ENCODE peak calls at places on chromosome 19, in six cellular contexts. M is IMR-90, N is body of pancreas, F is gastrocnemius medialis, K is heart left ventricle, A is stomach. Q is an unnamed sample.

GRCh38 chr19:30897034-30897433 is 452.2 kb downstream of the TSHZ3 start:
- DNase-seq in M (no peak), F (no peak), N (no peak), A (no peak), K (no peak), Q (no peak)

GRCh38 chr19:41784337-41785239 is 11.8 kb upstream of the CEACAM3 start:
- DNase-seq in A (no peak), N (no peak), F (no peak), K (no peak), M (no peak), Q (no peak)

GRCh38 chr19:40313229-40313983 is 28.3 kb upstream of the AKT2 start:
- DNase-seq in M (no peak), N (no peak), A (no peak), K (no peak), F (no peak), Q (no peak)

GRCh38 chr19:58305932-58306323 is 751 bp downstream of the ERVK3-1 start:
- DNase-seq in F (no peak), A (no peak), M (no peak), N (no peak), K (no peak), Q (no peak)

GRCh38 chr19:47479701-47480503 is 4.1 kb downstream of the KPTN start:
- DNase-seq in N (no peak), A (no peak), K (peak; percentile 18), F (no peak), M (no peak), Q (no peak)

GRCh38 chr19:51750381-51751124 is 1.1 kb downstream of the FPR1 start:
- DNase-seq in M (no peak), A (no peak), N (no peak), F (no peak), K (no peak), Q (no peak)

GRCh38 chr19:9903341-9903740 is 33.0 kb downstream of the OLFM2 start:
- DNase-seq in M (no peak), A (no peak), F (no peak), N (no peak), K (no peak), Q (no peak)

GRCh38 chr19:55353803-55354697 is 469 bp downstream of the COX6B2 start:
- DNase-seq in K (no peak), F (peak; percentile 36), M (peak; percentile 43), A (peak; percentile 79), N (peak; percentile 68), Q (peak; percentile 64)

GRCh38 chr19:38134538-38135149 is 89.4 kb downstream of the DPF1 start:
- DNase-seq in M (peak; percentile 37), A (peak; percentile 27), K (no peak), N (peak; percentile 35), F (peak; percentile 23), Q (no peak)

GRCh38 chr19:29507081-29507860 is 18.5 kb upstream of the VSTM2B start:
- DNase-seq in F (no peak), N (no peak), K (no peak), M (no peak), A (no peak), Q (no peak)

GRCh38 chr19:48836089-48837017 is at the start of gene HSD17B14:
- DNase-seq in K (no peak), N (no peak), A (no peak), M (no peak), F (no peak), Q (peak; percentile 46)

GRCh38 chr19:55146648-55147218 is 2.3 kb downstream of the TNNT1 start:
- DNase-seq in N (no peak), M (no peak), A (no peak), K (peak; percentile 60), F (peak; percentile 55), Q (no peak)

GRCh38 chr19:46018729-46019251 is 4.1 kb downstream of the PGLYRP1 start:
- DNase-seq in N (no peak), F (no peak), K (no peak), M (no peak), A (no peak), Q (no peak)

GRCh38 chr19:30593358-30593757 is 221.2 kb downstream of the ZNF536 start:
- DNase-seq in A (no peak), F (no peak), N (no peak), K (no peak), M (no peak), Q (no peak)

GRCh38 chr19:36837525-36837901 is 674 bp downstream of the ZNF790 start:
- DNase-seq in M (no peak), A (no peak), N (peak; percentile 14), K (no peak), F (no peak), Q (no peak)

GRCh38 chr19:17292301-17293074 is 10.7 kb downstream of the ABHD8 start:
- DNase-seq in K (peak; percentile 84), A (peak; percentile 76), F (no peak), N (peak; percentile 63), M (peak; percentile 82), Q (peak; percentile 79)

DNA sequence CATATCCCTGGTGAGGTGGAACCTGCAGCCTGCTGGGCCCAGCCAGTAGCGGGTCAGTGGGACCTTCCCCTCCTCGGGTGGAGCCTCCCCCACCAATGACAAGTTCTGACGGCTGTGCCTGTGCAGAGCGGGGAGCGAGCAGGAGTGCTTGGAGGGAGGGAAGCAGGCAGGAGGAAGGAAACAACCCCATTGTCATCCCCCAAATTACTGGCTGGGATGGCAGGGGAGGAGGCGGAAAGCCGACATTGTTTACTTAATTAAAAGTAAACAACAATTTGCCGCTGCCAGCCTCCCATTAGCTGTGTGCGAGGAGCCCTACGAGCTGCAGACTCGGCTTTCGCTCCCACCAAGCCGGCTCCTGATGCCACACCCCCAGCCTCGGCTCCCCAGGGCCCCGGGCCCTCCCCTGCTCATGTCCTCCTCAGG is 45.5 kb downstream of the LYL1 start:
- DNase-seq in K (no peak), F (no peak), N (no peak), M (no peak), A (peak; percentile 46), Q (no peak)
- H3K4me1 ChIP-seq in K (peaks cover 91% of the 10 kb centered on the region), F (peaks cover 97% of the 10 kb centered on the region), N (peaks cover 91% of the 10 kb centered on the region), M (peaks cover 73% of the 10 kb centered on the region), A (peaks cover 98% of the 10 kb centered on the region), Q (peaks cover 11% of the 10 kb centered on the region)

GRCh38 chr19:14122924-14123323 is 5.4 kb upstream of the PRKACA start:
- DNase-seq in A (no peak), K (peak; percentile 38), F (no peak), N (no peak), M (no peak), Q (no peak)

GRCh38 chr19:14127929-14128509 is 8.4 kb downstream of the ASF1B start:
- DNase-seq in M (no peak), K (no peak), F (peak; percentile 95), N (peak; percentile 50), A (no peak), Q (peak; percentile 75)

GRCh38 chr19:14127176-14127575 is 9.2 kb downstream of the ASF1B start:
- DNase-seq in F (peak; percentile 97), K (peak; percentile 64), N (peak; percentile 53), A (no peak), M (no peak), Q (peak; percentile 72)
- TF ChIP-seq POLR2A in F (peak; percentile 54), K (no peak), N (no peak), A (no peak), M (no peak), Q (no peak)

DNA sequence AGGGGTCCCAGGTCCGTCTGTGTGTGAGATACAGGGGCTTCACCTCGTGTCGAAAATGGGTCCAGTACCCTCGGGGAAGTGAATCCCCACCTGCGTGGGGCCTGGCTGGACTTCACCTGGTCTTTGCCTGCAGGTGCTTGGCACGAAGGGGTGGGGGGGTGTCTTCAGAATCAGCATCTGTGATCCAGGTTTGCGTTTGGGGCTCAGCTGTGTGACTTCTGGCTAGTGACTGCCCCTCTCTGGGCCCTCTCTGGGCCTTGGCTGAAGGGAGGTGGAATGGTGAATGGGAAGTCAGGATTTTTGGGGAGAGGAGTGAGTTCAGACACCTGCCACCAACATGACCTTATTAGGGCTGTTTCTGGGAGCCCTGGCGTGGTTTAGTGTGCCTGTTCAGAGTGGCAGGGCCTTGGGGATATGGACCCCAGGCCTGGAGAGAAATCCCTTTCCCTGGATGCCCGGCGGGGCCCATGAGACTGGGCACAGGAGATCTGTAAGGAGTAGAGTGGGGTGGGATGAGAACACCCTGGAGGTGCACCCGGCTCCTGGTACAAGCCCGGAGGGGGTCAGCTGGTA is 2.7 kb downstream of the CELF5 start:
- DNase-seq in M (no peak), K (no peak), N (no peak), A (no peak), F (no peak), Q (no peak)
- H3K27ac ChIP-seq in M (no peak overlapping the region), K (no peak overlapping the region), N (no peak overlapping the region), A (no peak overlapping the region), F (no peak overlapping the region), Q (no peak overlapping the region)

GRCh38 chr19:8512991-8513686 is 828 bp downstream of the ZNF414 start:
- DNase-seq in F (no peak), K (no peak), A (no peak), M (no peak), N (no peak), Q (no peak)
- H3K4me1 ChIP-seq in F (peaks cover 19% of the 10 kb centered on the region), K (peaks cover 19% of the 10 kb centered on the region), A (peaks cover 25% of the 10 kb centered on the region), M (peaks cover 11% of the 10 kb centered on the region), N (peaks cover 17% of the 10 kb centered on the region), Q (peaks cover 27% of the 10 kb centered on the region)

GRCh38 chr19:6066661-6067646 is 43.3 kb downstream of the RFX2 start:
- DNase-seq in M (peak; percentile 86), N (peak; percentile 99), A (peak; percentile 92), K (peak; percentile 91), F (peak; percentile 60), Q (peak; percentile 62)
- TF ChIP-seq POLR2A in M (no peak), N (peak; percentile 60), A (no peak), K (no peak), F (no peak), Q (no peak)

DNA sequence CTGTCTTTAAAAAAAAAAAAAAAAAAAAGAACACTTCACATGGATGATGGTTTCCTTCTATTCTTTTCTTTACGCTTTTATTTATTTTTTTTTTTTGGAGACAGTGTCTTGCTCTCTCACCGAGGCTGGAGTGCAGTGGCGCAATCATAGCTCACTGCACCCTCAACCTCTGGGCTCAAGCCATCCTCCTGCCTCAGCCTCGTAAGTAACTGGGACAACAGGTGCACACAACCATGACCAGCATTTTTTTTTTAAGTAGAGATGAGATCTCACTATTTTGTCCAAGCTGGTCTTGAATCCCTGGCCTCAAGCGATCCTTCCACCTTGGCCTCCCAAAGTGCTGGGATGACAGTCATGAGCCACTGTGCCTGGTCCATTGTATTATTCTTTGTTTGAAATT is 24.3 kb downstream of the ANKRD27 start:
- DNase-seq in A (no peak), K (no peak), N (no peak), M (no peak), F (peak; percentile 83), Q (no peak)
- H3K27ac ChIP-seq in A (no peak overlapping the region), K (no peak overlapping the region), N (no peak overlapping the region), M (no peak overlapping the region), F (peak overlapping the region; percentile 88), Q (no peak overlapping the region)

Q was measured in adrenal gland.